ENCODE peak calls at places on chromosomes 3 and 15, in ten cellular contexts. E, B, L, K, S, M, Z, G, W and U are unnamed samples. For H3K9me3, the result is how much of the 10 kb centered on the place peaks cover.

GRCh38 chr15:38991126-38991525 is 426.5 kb upstream of the RASGRP1 start:
- DNase-seq in S (no peak), L (no peak), M (peak), Z (no peak), K (no peak), G (no peak), B (peak), E (peak), W (no peak), U (no peak)

GRCh38 chr15:41790169-41790568 is 15.9 kb downstream of the MAPKBP1 start:
- DNase-seq in L (no peak), Z (no peak), S (no peak), G (no peak), B (no peak), E (no peak), W (no peak), K (no peak), M (no peak), U (no peak)

GRCh38 chr3:38460377-38461085 is 6.8 kb downstream of the ACVR2B start:
- DNase-seq in E (no peak), B (no peak), S (peak), L (no peak), Z (no peak), M (no peak), W (no peak), K (peak), G (no peak), U (no peak)

GRCh38 chr15:95987886-95988573 is 342.5 kb upstream of the NR2F2 start:
- DNase-seq in Z (no peak), E (no peak), M (no peak), W (no peak), S (no peak), B (no peak), G (no peak), L (no peak), K (no peak), U (no peak)

GRCh38 chr15:100123611-100124010 is 218.2 kb downstream of the ADAMTS17 start:
- DNase-seq in L (no peak), M (no peak), W (no peak), K (peak), G (no peak), B (no peak), Z (no peak), S (no peak), E (no peak), U (no peak)

GRCh38 chr3:127749787-127750225 is 72.5 kb downstream of the MGLL start:
- DNase-seq in W (no peak), S (no peak), M (no peak), L (no peak), B (no peak), E (no peak), Z (no peak), G (no peak), K (no peak), U (no peak)

GRCh38 chr3:101695779-101696372 is 9.4 kb upstream of the RPL24 start:
- DNase-seq in Z (no peak), W (no peak), G (no peak), L (peak), B (no peak), M (peak), E (peak), S (peak), K (no peak), U (no peak)

GRCh38 chr3:138124689-138125420 is 7.3 kb downstream of the A4GNT start:
- DNase-seq in W (no peak), K (no peak), L (no peak), G (no peak), B (no peak), E (peak), S (peak), M (peak), Z (no peak), U (no peak)

GRCh38 chr3:37114251-37115145 is 59.9 kb downstream of the LRRFIP2 start:
- DNase-seq in K (no peak), L (no peak), G (no peak), S (no peak), W (no peak), B (no peak), Z (no peak), M (peak), E (no peak), U (no peak)

GRCh38 chr15:51030649-51031316 is 63.9 kb downstream of the TNFAIP8L3 start:
- DNase-seq in E (no peak), K (no peak), G (no peak), S (no peak), B (no peak), Z (no peak), W (no peak), M (peak), L (no peak), U (no peak)

GRCh38 chr15:52144656-52145055 is 32.1 kb upstream of the BCL2L10 start:
- DNase-seq in Z (no peak), W (no peak), B (no peak), G (no peak), E (peak), L (no peak), K (no peak), M (peak), S (no peak), U (no peak)

GRCh38 chr3:149131594-149131993 is 2.2 kb downstream of the HPS3 start:
- DNase-seq in L (no peak), B (no peak), G (no peak), Z (no peak), W (no peak), S (no peak), M (no peak), E (no peak), K (no peak), U (no peak)

GRCh38 chr3:105860649-105861048 is 8.2 kb downstream of the CBLB start:
- DNase-seq in G (no peak), B (no peak), M (no peak), E (no peak), S (no peak), Z (no peak), L (no peak), W (no peak), K (no peak), U (no peak)

GRCh38 chr15:71104636-71105035 is 10.6 kb upstream of the THSD4 start:
- DNase-seq in S (no peak), W (no peak), Z (no peak), M (no peak), L (no peak), G (no peak), B (no peak), K (no peak), E (no peak), U (no peak)

GRCh38 chr15:52261498-52262242 is 33.9 kb downstream of the MYO5C start:
- DNase-seq in B (peak), E (peak), L (no peak), G (peak), S (peak), W (peak), M (peak), Z (peak), K (peak), U (peak)

GRCh38 chr15:91456251-91456718 is 356.2 kb downstream of the SV2B start:
- DNase-seq in E (no peak), M (peak), S (no peak), W (no peak), G (no peak), Z (no peak), L (no peak), B (peak), K (no peak), U (no peak)

GRCh38 chr3:10281951-10282350 is 10.8 kb downstream of the GHRL start:
- DNase-seq in G (no peak), E (no peak), W (no peak), S (no peak), B (no peak), L (no peak), M (peak), K (no peak), Z (no peak), U (no peak)

GRCh38 chr3:52998781-52999509 is 46.9 kb downstream of the SFMBT1 start:
- DNase-seq in M (no peak), K (no peak), E (no peak), B (no peak), S (no peak), Z (no peak), L (no peak), W (no peak), G (no peak), U (no peak)
- H3K9me3 ChIP-seq in M (under half), K (under half), E (under half), B (under half), S (under half), Z (under half), L (under half), W (under half), G (under half), U (under half)

DNA sequence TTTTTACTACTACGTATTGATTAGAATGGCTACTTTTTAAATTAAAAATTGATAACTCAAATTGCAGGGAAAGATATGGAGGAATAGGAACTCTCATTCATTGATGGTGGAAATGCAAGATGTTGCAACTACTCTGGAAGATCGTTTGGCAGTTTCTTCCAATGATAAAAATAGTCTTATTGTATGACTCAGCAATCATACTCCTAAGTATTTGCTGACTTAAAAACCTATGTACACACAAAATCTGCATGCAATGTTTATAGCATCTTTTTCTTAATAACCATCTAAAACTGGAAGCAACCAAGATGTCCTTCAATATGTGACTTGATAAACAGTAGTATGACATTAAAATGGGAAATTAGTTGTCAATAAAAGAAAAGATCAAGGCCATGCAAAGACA is 87.4 kb upstream of the LRRC3B start:
- DNase-seq in M (no peak), Z (no peak), W (no peak), K (no peak), G (no peak), E (no peak), L (no peak), S (no peak), B (no peak), U (no peak)
- H3K9me3 ChIP-seq in M (under half), Z (under half), W (under half), K (under half), G (under half), E (under half), L (under half), S (under half), B (under half), U (under half)

GRCh38 chr3:193711523-193711963 is 118.5 kb downstream of the OPA1 start:
- DNase-seq in E (no peak), M (no peak), K (no peak), W (no peak), L (no peak), Z (no peak), B (no peak), G (no peak), S (no peak), U (no peak)

GRCh38 chr3:193716155-193716554 is 123.1 kb downstream of the OPA1 start:
- DNase-seq in G (no peak), B (no peak), Z (no peak), S (no peak), E (no peak), K (no peak), M (no peak), W (no peak), L (no peak), U (no peak)

GRCh38 chr3:193711964-193712598 is 119.1 kb downstream of the OPA1 start:
- DNase-seq in B (no peak), W (no peak), L (no peak), Z (no peak), S (no peak), G (no peak), K (no peak), M (no peak), E (no peak), U (peak)

GRCh38 chr3:193712938-193713337 is 119.9 kb downstream of the OPA1 start:
- DNase-seq in L (no peak), W (no peak), G (no peak), E (no peak), S (no peak), B (no peak), Z (no peak), K (no peak), M (no peak), U (no peak)

GRCh38 chr3:193714523-193715137 is 121.6 kb downstream of the OPA1 start:
- DNase-seq in L (no peak), B (no peak), S (no peak), K (no peak), E (no peak), M (no peak), Z (no peak), G (no peak), W (no peak), U (no peak)
- H3K9me3 ChIP-seq in L (under half), B (half or more), S (under half), K (under half), E (under half), M (under half), Z (under half), G (under half), W (under half), U (under half)

GRCh38 chr15:27339138-27339537 is 368.2 kb downstream of the GABRG3 start:
- DNase-seq in M (no peak), L (no peak), G (no peak), E (no peak), S (no peak), Z (no peak), B (no peak), K (no peak), W (no peak), U (no peak)

GRCh38 chr15:27341780-27342343 is 370.9 kb downstream of the GABRG3 start:
- DNase-seq in W (no peak), K (no peak), E (no peak), B (no peak), L (no peak), M (no peak), Z (no peak), S (no peak), G (no peak), U (no peak)

DNA sequence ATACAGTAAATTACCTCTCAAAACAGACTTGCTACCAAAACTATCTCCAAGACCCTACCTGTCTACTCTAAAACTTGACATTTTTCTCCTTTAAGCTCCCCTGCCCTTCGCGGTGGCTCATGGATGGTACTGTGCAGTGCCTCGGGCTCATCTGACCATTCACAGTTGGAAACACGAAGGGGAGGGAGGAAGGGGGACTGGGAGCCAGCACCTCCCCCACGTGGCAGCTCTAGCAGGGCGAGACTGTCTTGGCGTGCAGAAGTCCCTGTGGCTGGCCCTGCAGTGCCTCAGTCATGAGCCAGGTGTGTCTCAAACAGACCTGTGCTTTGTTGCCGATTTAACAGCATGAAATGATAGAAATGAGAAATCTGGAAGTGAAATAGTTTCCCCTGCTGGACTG is 372.0 kb downstream of the GABRG3 start:
- DNase-seq in S (no peak), L (no peak), E (peak), K (no peak), G (no peak), M (no peak), B (no peak), W (no peak), Z (no peak), U (no peak)
- H3K9me3 ChIP-seq in S (under half), L (under half), E (under half), K (under half), G (under half), M (under half), B (under half), W (under half), Z (under half), U (under half)

DNA sequence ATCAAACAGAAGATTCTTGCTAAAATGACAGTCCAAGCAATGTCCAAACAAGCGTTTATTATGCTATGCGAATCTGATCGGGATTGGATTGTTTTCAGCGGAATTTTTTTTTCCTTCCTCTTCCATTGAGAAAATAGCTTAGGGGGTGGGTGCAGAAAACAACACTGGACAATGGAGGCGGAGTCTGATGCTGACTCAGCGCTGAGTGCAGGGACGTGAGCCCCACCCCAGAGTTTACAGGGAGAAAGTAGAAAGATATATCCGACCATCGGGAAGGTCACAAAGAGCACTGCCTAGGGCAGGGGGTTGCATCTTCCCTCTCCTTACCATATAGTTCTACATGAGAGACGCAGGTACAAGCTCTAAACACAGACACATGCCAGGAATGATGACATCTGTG is 117.0 kb downstream of the FOXP1 start:
- DNase-seq in Z (peak), M (no peak), B (no peak), S (no peak), W (no peak), G (no peak), E (no peak), K (no peak), L (no peak), U (no peak)
- H3K9me3 ChIP-seq in Z (under half), M (under half), B (under half), S (under half), W (under half), G (under half), E (under half), K (under half), L (under half), U (under half)

DNA sequence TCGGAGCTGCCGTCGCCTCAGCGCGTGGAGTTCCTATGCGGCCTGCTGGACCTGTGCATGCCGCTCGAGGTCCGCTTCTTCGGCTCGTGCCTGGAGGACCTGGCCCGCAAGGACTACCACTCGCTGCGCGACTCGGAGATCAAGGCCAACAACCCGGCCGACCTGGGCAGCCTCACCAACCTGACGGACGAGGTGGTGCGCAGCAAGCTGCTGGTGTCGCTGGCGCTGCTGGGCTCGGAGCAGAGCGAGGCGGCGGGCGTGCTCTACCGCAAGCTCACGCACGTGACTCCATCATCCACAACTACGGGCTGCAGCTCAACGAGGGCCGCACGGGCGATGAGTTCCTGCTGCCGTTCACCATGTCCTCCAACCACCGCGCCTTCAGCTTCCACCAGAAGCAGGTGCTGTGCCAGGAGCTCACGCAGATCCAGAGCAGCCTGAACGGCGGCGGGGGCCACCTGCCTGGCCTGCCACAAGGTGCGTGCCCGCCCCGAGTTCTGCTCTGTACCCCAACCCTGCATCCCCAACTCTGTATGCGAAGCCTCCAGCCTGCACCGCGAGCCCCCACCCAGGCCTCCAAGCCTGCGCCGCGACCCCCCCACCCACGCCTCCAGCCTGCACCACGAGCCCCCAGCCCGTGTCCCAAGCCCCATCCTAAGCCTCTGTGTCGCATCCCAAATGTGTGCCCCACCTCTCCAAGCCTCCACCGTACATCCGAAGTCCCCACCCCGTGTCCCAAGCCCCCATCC is 178.2 kb downstream of the OR4M2 start:
- DNase-seq in G (no peak), Z (no peak), M (no peak), L (no peak), E (no peak), W (no peak), K (no peak), S (no peak), B (no peak), U (no peak)
- H3K9me3 ChIP-seq in G (under half), Z (under half), M (under half), L (under half), E (half or more), W (under half), K (under half), S (under half), B (under half), U (under half)

GRCh38 chr3:157195965-157196364 is 36.0 kb upstream of the CCNL1 start:
- DNase-seq in K (no peak), W (no peak), B (no peak), G (no peak), S (no peak), L (no peak), E (no peak), Z (no peak), M (no peak), U (no peak)

GRCh38 chr3:157188391-157188790 is 28.4 kb upstream of the CCNL1 start:
- DNase-seq in K (no peak), G (no peak), W (no peak), Z (no peak), B (no peak), S (no peak), M (no peak), E (no peak), L (no peak), U (no peak)

DNA sequence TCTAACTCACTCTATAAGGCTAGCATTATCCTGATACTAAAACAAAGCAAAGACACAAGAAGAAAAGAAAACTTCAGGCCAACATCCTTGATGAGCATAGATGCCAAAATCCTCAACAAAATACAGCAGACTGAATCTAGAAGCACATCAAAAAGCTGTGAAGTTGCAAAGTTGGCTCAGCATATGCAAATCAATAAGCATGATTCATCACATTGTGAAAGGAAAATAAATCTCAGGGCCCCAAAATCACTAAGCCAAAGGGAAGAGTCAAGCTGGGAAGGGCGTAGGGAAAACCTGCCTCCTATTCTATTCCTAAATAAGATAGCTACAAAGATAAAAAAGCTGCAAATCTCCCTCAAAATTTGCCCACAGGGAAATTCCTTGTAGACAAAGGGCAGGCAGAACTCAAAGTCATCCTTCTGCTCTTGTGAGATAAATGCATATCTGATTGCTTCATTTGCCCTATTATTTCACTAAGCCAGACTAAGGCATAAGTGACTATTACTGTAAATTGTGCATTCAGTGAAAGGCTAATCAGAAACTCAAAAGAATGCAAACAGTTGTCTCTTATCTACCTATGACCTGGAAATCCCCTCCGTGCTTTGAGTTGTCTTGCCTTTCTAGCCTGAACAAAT is 30.4 kb upstream of the CCNL1 start:
- DNase-seq in B (no peak), Z (no peak), G (no peak), L (no peak), K (no peak), S (no peak), M (no peak), W (no peak), E (no peak), U (no peak)
- H3K9me3 ChIP-seq in B (half or more), Z (under half), G (under half), L (under half), K (under half), S (under half), M (under half), W (under half), E (half or more), U (under half)